ENCODE peak calls at places on chromosome 1, in nine cellular contexts. D is NCI-H748 treated with DMSO at 0.1 percent for 48 hours; I is GM04504; O is occipital lobe; N is T-helper 1 cell; W is HuH-7.5; G is stimulated activated CD4-positive, alpha-beta T cell treated with anti-CD3 and anti-CD28 coated beads, Interleukin-1b, Interleukin-23, amount 100 ng/mL, for 4 hours; X is activated T-helper 1 cell treated with Interleukin-2 at 50 U/mL for 16 hours; H is astrocyte of the spinal cord. F is an unnamed sample.

GRCh38 chr1:19495816-19496528 is 10.6 kb upstream of the CAPZB start:
- DNase-seq in D (no peak), I (peak), O (no peak), N (no peak), W (no peak), G (no peak), X (no peak), H (peak), F (no peak)

GRCh38 chr1:215526147-215526845 is 40.8 kb upstream of the KCTD3 start:
- DNase-seq in D (peak), I (no peak), O (no peak), N (no peak), W (no peak), G (no peak), X (no peak), H (peak), F (peak)

GRCh38 chr1:165898837-165899236 is 71.4 kb downstream of the UCK2 start:
- DNase-seq in D (no peak), I (peak), O (no peak), N (no peak), W (no peak), G (no peak), X (no peak), H (peak), F (peak)

GRCh38 chr1:192559115-192560006 is 16.2 kb upstream of the RGS1 start:
- DNase-seq in D (no peak), I (peak), O (no peak), N (no peak), W (no peak), G (no peak), X (no peak), H (peak), F (peak)

GRCh38 chr1:184755226-184756065 is 788 bp upstream of the EDEM3 start:
- DNase-seq in D (no peak), I (no peak), O (peak), N (no peak), W (no peak), G (no peak), X (no peak), H (peak), F (peak)

GRCh38 chr1:167631987-167632680 is 2.1 kb downstream of the RCSD1 start:
- DNase-seq in D (no peak), I (no peak), O (no peak), N (no peak), W (no peak), G (no peak), X (peak), H (no peak), F (no peak)

GRCh38 chr1:40267767-40268187 is 9.7 kb downstream of the ZMPSTE24 start:
- DNase-seq in D (no peak), I (peak), O (no peak), N (no peak), W (no peak), G (no peak), X (no peak), H (peak), F (peak)

GRCh38 chr1:41983451-41983850 is 64.7 kb upstream of the HIVEP3 start:
- DNase-seq in D (no peak), I (no peak), O (no peak), N (no peak), W (no peak), G (no peak), X (no peak), H (no peak), F (peak)

GRCh38 chr1:58971629-58972140 is 187.8 kb upstream of the JUN start:
- DNase-seq in D (no peak), I (peak), O (no peak), N (no peak), W (no peak), G (no peak), X (no peak), H (no peak), F (no peak)